ENCODE peak calls at places on chromosome 14, in five cellular contexts. M is GM23248; W is activated CD4-positive, alpha-beta T cell treated with anti-CD3 and anti-CD28 coated beads for 4 hours; H is activated naive CD4-positive, alpha-beta T cell treated with anti-CD3 and anti-CD28 coated beads for 36 hours; P is stimulated activated CD8-positive, alpha-beta memory T cell treated with anti-CD3 and anti-CD28 coated beads, Interleukin-4, amount 100 ng/mL, for 4 hours. V is an unnamed sample.

GRCh38 chr14:61247935-61248334 is 33.2 kb downstream of the TMEM30B start:
- DNase-seq in M (peak), W (no peak), H (no peak), P (no peak), V (peak)

GRCh38 chr14:23115918-23116317 is 3.1 kb downstream of the CEBPE start:
- DNase-seq in M (no peak), W (no peak), H (no peak), P (no peak), V (no peak)

GRCh38 chr14:86683525-86683924 is 1153.6 kb downstream of the FLRT2 start:
- DNase-seq in M (no peak), W (no peak), H (no peak), P (no peak), V (no peak)

GRCh38 chr14:101567252-101567651 is 6.0 kb downstream of the DIO3 start:
- DNase-seq in M (no peak), W (no peak), H (no peak), P (no peak), V (no peak)

GRCh38 chr14:93905623-93906022 is 21.5 kb upstream of the FAM181A start:
- DNase-seq in M (no peak), W (no peak), H (no peak), P (no peak), V (no peak)

GRCh38 chr14:51844482-51844881 is 15.9 kb upstream of the GNG2 start:
- DNase-seq in M (peak), W (no peak), H (no peak), P (no peak), V (no peak)

GRCh38 chr14:38721822-38722431 is 381.1 kb downstream of the SEC23A start:
- DNase-seq in M (peak), W (peak), H (peak), P (no peak), V (peak)

GRCh38 chr14:70714055-70714550 is 72.4 kb downstream of the TTC9 start:
- DNase-seq in M (peak), W (peak), H (peak), P (no peak), V (no peak)

GRCh38 chr14:105492051-105492965 is 1.3 kb downstream of the TEDC1 start:
- DNase-seq in M (no peak), W (no peak), H (no peak), P (no peak), V (no peak)

GRCh38 chr14:71212683-71213107 is 305.4 kb downstream of the PCNX1 start:
- DNase-seq in M (no peak), W (no peak), H (no peak), P (no peak), V (no peak)

GRCh38 chr14:65462411-65462810 is 49.9 kb downstream of the FUT8 start:
- DNase-seq in M (peak), W (no peak), H (no peak), P (no peak), V (peak)

GRCh38 chr14:24309538-24310386 is at the start of gene LTB4R2:
- DNase-seq in M (no peak), W (no peak), H (no peak), P (no peak), V (no peak)

GRCh38 chr14:97524579-97525319 is 727.6 kb downstream of the VRK1 start:
- DNase-seq in M (no peak), W (no peak), H (no peak), P (no peak), V (no peak)

GRCh38 chr14:96903444-96904023 is 106.4 kb downstream of the VRK1 start:
- DNase-seq in M (no peak), W (no peak), H (no peak), P (no peak), V (no peak)

GRCh38 chr14:96307434-96307833 is 51.4 kb downstream of the BDKRB1 start:
- DNase-seq in M (no peak), W (no peak), H (no peak), P (no peak), V (no peak)

GRCh38 chr14:35855886-35856481 is 29.8 kb downstream of the BRMS1L start:
- DNase-seq in M (no peak), W (no peak), H (no peak), P (no peak), V (no peak)

GRCh38 chr14:28635387-28635786 is 131.2 kb upstream of the FOXG1 start:
- DNase-seq in M (peak), W (no peak), H (peak), P (no peak), V (no peak)

GRCh38 chr14:92652413-92653151 is 95.8 kb downstream of the LGMN start:
- DNase-seq in M (no peak), W (no peak), H (peak), P (no peak), V (no peak)

GRCh38 chr14:56555921-56556570 is 23.6 kb upstream of the TMEM260 start:
- DNase-seq in M (peak), W (no peak), H (no peak), P (no peak), V (no peak)

GRCh38 chr14:102034301-102034700 is 52.5 kb downstream of the HSP90AA1 start:
- DNase-seq in M (no peak), W (no peak), H (no peak), P (no peak), V (no peak)

GRCh38 chr14:73237219-73237785 is at the start of gene PAPLN:
- DNase-seq in M (peak), W (no peak), H (no peak), P (no peak), V (no peak)

GRCh38 chr14:23361320-23361719 is 3.7 kb downstream of the EFS start:
- DNase-seq in M (peak), W (no peak), H (peak), P (no peak), V (no peak)

GRCh38 chr14:72444701-72445100 is 449.2 kb downstream of the DPF3 start:
- DNase-seq in M (no peak), W (no peak), H (no peak), P (no peak), V (no peak)

GRCh38 chr14:52937306-52937705 is 13.5 kb downstream of the FERMT2 start:
- DNase-seq in M (peak), W (no peak), H (no peak), P (no peak), V (no peak)

GRCh38 chr14:104877806-104878550 is 12.9 kb downstream of the CEP170B start:
- DNase-seq in M (peak), W (no peak), H (no peak), P (no peak), V (no peak)

GRCh38 chr14:51145246-51145645 is 50.3 kb upstream of the TRIM9 start:
- DNase-seq in M (peak), W (no peak), H (no peak), P (no peak), V (no peak)

GRCh38 chr14:50396636-50397460 is at the start of gene CDKL1:
- DNase-seq in M (peak), W (peak), H (peak), P (peak), V (peak)

GRCh38 chr14:24436355-24437019 is 6.1 kb downstream of the SDR39U1 start:
- DNase-seq in M (peak), W (peak), H (peak), P (no peak), V (peak)

GRCh38 chr14:96286251-96286650 is 30.2 kb downstream of the BDKRB1 start:
- DNase-seq in M (no peak), W (no peak), H (no peak), P (no peak), V (no peak)

GRCh38 chr14:61150851-61151250 is 130.3 kb downstream of the TMEM30B start:
- DNase-seq in M (peak), W (no peak), H (no peak), P (no peak), V (no peak)

GRCh38 chr14:104682107-104682593 is 7.3 kb upstream of the INF2 start:
- DNase-seq in M (no peak), W (no peak), H (no peak), P (no peak), V (no peak)

V was measured in HS-5.